ENCODE peak calls at places on chromosome 10, in six cellular contexts. M, O, R, G, B and C are unnamed samples.

GRCh38 chr10:107056160-107056559 is 108.3 kb downstream of the SORCS1 start:
- DNase-seq in M (no peak), O (no peak), R (no peak), G (no peak), B (no peak), C (no peak)

GRCh38 chr10:99917963-99918825 is 91.6 kb downstream of the DNMBP start:
- DNase-seq in M (peak; percentile 78), O (peak; percentile 44), R (no peak), G (no peak), B (no peak), C (peak; percentile 56)

GRCh38 chr10:133324857-133325260 is 11.8 kb downstream of the CALY start:
- DNase-seq in M (no peak), O (no peak), R (no peak), G (no peak), B (peak; percentile 26), C (no peak)

GRCh38 chr10:784377-784758 is 94.9 kb upstream of the DIP2C start:
- DNase-seq in M (no peak), O (no peak), R (no peak), G (no peak), B (peak; percentile 31), C (no peak)

GRCh38 chr10:34290412-34291082 is 524.5 kb downstream of the PARD3 start:
- DNase-seq in M (peak; percentile 73), O (no peak), R (no peak), G (peak; percentile 28), B (peak; percentile 21), C (peak; percentile 8)

GRCh38 chr10:104822088-104822487 is 181.0 kb downstream of the SORCS3 start:
- DNase-seq in M (no peak), O (no peak), R (no peak), G (no peak), B (no peak), C (no peak)

GRCh38 chr10:108301002-108301401 is 1136.5 kb upstream of the SORCS1 start:
- DNase-seq in M (no peak), O (no peak), R (no peak), G (no peak), B (no peak), C (no peak)

GRCh38 chr10:74177140-74177677 is 26.2 kb downstream of the ADK start:
- DNase-seq in M (peak; percentile 18), O (no peak), R (no peak), G (peak; percentile 81), B (peak; percentile 62), C (peak; percentile 73)

GRCh38 chr10:80392250-80392649 is 16.1 kb upstream of the PRXL2A start:
- DNase-seq in M (peak; percentile 48), O (no peak), R (no peak), G (no peak), B (no peak), C (no peak)

GRCh38 chr10:106213493-106213892 is 951.0 kb downstream of the SORCS1 start:
- DNase-seq in M (no peak), O (no peak), R (no peak), G (no peak), B (no peak), C (no peak)

GRCh38 chr10:1576467-1577259 is 160.7 kb downstream of the ADARB2 start:
- DNase-seq in M (no peak), O (no peak), R (no peak), G (no peak), B (no peak), C (no peak)

GRCh38 chr10:13890233-13890616 is 303.5 kb downstream of the PRPF18 start:
- DNase-seq in M (no peak), O (no peak), R (no peak), G (no peak), B (no peak), C (no peak)
- H3K4me3 ChIP-seq in M (peak overlapping the region; percentile 54), O (peak overlapping the region; percentile 65), R (no peak overlapping the region), G (no peak overlapping the region), B (no peak overlapping the region), C (no peak overlapping the region)

GRCh38 chr10:113135025-113135424 is 185.0 kb downstream of the TCF7L2 start:
- DNase-seq in M (no peak), O (no peak), R (no peak), G (no peak), B (no peak), C (no peak)

GRCh38 chr10:113138937-113139585 is 189.0 kb downstream of the TCF7L2 start:
- DNase-seq in M (no peak), O (no peak), R (no peak), G (no peak), B (no peak), C (no peak)

GRCh38 chr10:113142601-113143000 is 192.6 kb downstream of the TCF7L2 start:
- DNase-seq in M (no peak), O (no peak), R (no peak), G (no peak), B (no peak), C (no peak)

GRCh38 chr10:113140612-113141011 is 190.6 kb downstream of the TCF7L2 start:
- DNase-seq in M (no peak), O (no peak), R (no peak), G (no peak), B (no peak), C (no peak)

DNA sequence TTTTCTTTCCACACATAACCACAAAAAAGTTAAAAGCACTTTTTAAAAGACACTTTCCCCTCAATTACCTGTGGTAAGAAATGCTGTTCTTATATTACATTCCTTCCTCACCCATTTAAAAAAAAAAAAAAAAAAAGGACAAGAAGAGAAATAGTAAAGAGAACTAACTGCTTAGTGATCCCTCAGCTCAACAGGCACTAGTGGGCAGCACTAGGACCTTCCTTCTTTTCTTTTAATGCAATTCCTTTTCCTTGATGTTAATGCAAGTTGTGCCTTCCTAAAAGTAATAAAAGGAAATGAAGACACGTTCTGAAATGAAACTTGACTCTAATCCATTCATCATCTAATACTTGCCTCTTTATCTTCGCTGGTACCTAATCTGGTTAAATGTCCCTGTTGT is 189.6 kb downstream of the TCF7L2 start:
- DNase-seq in M (peak; percentile 43), O (no peak), R (no peak), G (no peak), B (no peak), C (no peak)
- TF ChIP-seq CTCF in M (peak; percentile 37), O (no peak), R (no peak), G (no peak), B (no peak), C (no peak)

GRCh38 chr10:124618674-124619073 is 125.5 kb downstream of the FAM53B start:
- DNase-seq in M (no peak), O (no peak), R (no peak), G (no peak), B (no peak), C (no peak)

GRCh38 chr10:124616836-124617130 is 127.4 kb downstream of the FAM53B start:
- DNase-seq in M (no peak), O (no peak), R (no peak), G (no peak), B (no peak), C (no peak)

GRCh38 chr10:124614003-124614659 is 130.0 kb downstream of the FAM53B start:
- DNase-seq in M (no peak), O (no peak), R (peak; percentile 58), G (no peak), B (no peak), C (no peak)

GRCh38 chr10:124615259-124615658 is 128.9 kb downstream of the FAM53B start:
- DNase-seq in M (no peak), O (no peak), R (no peak), G (no peak), B (no peak), C (no peak)

DNA sequence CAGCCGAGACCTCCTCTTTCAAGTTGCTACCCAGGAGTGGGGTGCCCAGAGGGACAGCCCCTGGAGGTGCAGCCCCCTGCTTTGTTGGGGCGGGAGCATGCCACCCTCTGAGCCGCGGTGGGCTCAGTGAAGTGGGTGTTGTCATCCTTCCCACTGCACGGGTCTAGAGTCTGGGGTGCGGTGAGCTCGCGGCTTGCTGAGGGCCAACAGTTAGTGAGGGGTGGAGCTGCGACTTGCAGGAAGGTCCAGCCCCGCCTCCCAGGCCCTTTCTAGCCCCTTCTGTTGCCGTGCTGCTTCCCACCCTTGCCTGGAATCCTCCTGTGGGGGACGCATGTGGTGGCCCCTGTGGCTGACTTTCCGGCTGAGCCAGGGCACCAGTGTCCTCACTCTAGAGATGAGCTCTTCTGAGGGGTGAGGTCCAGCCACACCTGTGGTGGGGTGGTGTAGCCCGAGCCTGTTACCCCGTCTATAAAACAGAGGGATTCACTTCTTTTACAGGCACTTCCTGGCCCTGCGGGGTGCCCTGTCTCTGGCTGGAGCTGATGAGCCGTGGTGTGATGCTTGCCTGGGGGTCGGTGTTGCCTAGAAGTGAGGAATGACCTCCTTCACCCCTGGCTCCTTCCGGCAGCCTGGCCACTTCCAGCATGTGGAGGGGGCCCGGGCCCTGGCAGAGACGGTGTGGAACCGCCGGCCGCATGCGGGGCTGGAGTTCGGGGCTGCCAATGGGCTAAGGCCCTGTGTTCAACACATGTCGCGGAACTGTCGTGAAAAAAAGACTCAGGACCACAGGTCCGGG is 127.9 kb downstream of the FAM53B start:
- DNase-seq in M (no peak), O (no peak), R (no peak), G (no peak), B (no peak), C (no peak)
- H3K4me1 ChIP-seq in M (peaks cover 5% of the 10 kb centered on the region), O (peaks cover 53% of the 10 kb centered on the region), R (peaks cover 70% of the 10 kb centered on the region), G (peaks cover 9% of the 10 kb centered on the region), B (no peaks in the 10 kb centered on the region), C (peaks cover 8% of the 10 kb centered on the region)

GRCh38 chr10:5628366-5628765 is 38.0 kb downstream of the ASB13 start:
- DNase-seq in M (peak; percentile 55), O (no peak), R (no peak), G (no peak), B (no peak), C (no peak)
- H3K4me3 ChIP-seq in M (no peak overlapping the region), O (peak overlapping the region; percentile 23), R (no peak overlapping the region), G (peak overlapping the region; percentile 61), B (no peak overlapping the region), C (no peak overlapping the region)

DNA sequence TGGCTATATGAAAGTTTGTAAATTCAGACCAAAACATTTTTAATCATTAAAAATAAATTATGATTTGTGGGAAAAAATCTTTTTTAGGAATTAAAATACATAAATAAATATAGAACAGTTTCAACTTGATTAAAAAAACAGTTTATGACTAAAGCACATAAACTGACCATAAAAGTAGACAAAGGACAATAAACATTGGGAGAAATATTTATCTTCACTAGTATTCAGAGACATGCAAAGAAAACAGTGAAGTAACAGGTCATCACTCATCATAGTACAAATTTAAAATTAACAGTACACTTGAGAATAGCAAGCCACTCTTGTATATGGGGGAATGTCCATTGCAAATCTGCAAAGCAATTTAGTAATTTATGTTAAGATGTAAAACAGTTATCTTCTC is 28.0 kb upstream of the CELF2 start:
- DNase-seq in M (no peak), O (no peak), R (no peak), G (no peak), B (no peak), C (no peak)
- TF ChIP-seq CTCF in M (no peak), O (no peak), R (no peak), G (no peak), B (no peak), C (no peak)

GRCh38 chr10:101780818-101781654 is 2.2 kb downstream of the NPM3 start:
- DNase-seq in M (peak; percentile 75), O (peak; percentile 39), R (peak; percentile 25), G (peak; percentile 35), B (peak; percentile 69), C (peak; percentile 68)

GRCh38 chr10:101779544-101780186 is 3.6 kb downstream of the NPM3 start:
- DNase-seq in M (peak; percentile 79), O (peak; percentile 81), R (peak; percentile 25), G (no peak), B (peak; percentile 81), C (peak; percentile 90)

GRCh38 chr10:101778781-101779543 is 3.0 kb upstream of the FGF8 start:
- DNase-seq in M (peak; percentile 67), O (no peak), R (no peak), G (no peak), B (peak; percentile 32), C (peak; percentile 80)

GRCh38 chr10:101781655-101781983 is 1.6 kb downstream of the NPM3 start:
- DNase-seq in M (no peak), O (no peak), R (no peak), G (no peak), B (no peak), C (no peak)

GRCh38 chr10:101780187-101780817 is 2.9 kb downstream of the NPM3 start:
- DNase-seq in M (no peak), O (no peak), R (no peak), G (no peak), B (no peak), C (no peak)
- H3K4me1 ChIP-seq in M (peaks cover 35% of the 10 kb centered on the region), O (peaks cover 72% of the 10 kb centered on the region), R (peaks cover 42% of the 10 kb centered on the region), G (peaks cover 58% of the 10 kb centered on the region), B (peaks cover 21% of the 10 kb centered on the region), C (peaks cover 48% of the 10 kb centered on the region)